ENCODE peak calls at places on chromosomes 11 and 22, in six cellular contexts. X is GM12891, O is esophagus squamous epithelium, H is K562, M is heart left ventricle, Y is uterus. W is an unnamed sample.

GRCh38 chr11:126683766-126684728 is 316.5 kb downstream of the KIRREL3 start:
- DNase-seq in H (no peak), O (no peak), Y (no peak), M (no peak), X (no peak), W (no peak)

GRCh38 chr11:20010106-20010860 is 150.0 kb downstream of the DBX1 start:
- DNase-seq in Y (no peak), O (no peak), M (no peak), X (no peak), H (no peak), W (no peak)

GRCh38 chr22:37636186-37636948 is 3.1 kb upstream of the SH3BP1 start:
- DNase-seq in Y (no peak), O (no peak), H (no peak), X (no peak), M (no peak), W (no peak)

GRCh38 chr22:40076702-40077645 is 82.2 kb downstream of the FAM83F start:
- DNase-seq in Y (no peak), O (no peak), H (peak; percentile 20), M (no peak), X (no peak), W (no peak)

GRCh38 chr11:2137202-2138071 is 1.8 kb downstream of the IGF2 start:
- DNase-seq in O (no peak), H (peak; percentile 80), X (no peak), Y (peak; percentile 72), M (peak; percentile 74), W (no peak)

GRCh38 chr11:127017482-127017881 is 16.9 kb upstream of the KIRREL3 start:
- DNase-seq in M (no peak), H (peak; percentile 18), X (no peak), Y (no peak), O (no peak), W (no peak)

GRCh38 chr11:63945482-63946163 is 6.8 kb downstream of the NAA40 start:
- DNase-seq in X (no peak), O (no peak), H (peak; percentile 61), M (peak; percentile 78), Y (peak; percentile 76), W (peak; percentile 93)

GRCh38 chr11:73454987-73455386 is 78.8 kb downstream of the RELT start:
- DNase-seq in Y (no peak), X (no peak), O (no peak), M (peak; percentile 37), H (no peak), W (no peak)

GRCh38 chr11:108859510-108859909 is 194.6 kb downstream of the DDX10 start:
- DNase-seq in O (no peak), Y (no peak), M (no peak), X (no peak), H (no peak), W (no peak)

GRCh38 chr11:85232559-85232958 is 394.6 kb downstream of the DLG2 start:
- DNase-seq in Y (no peak), O (no peak), X (no peak), H (no peak), M (no peak), W (no peak)

GRCh38 chr11:119750056-119750455 is 21.1 kb upstream of the NECTIN1 start:
- DNase-seq in O (no peak), X (no peak), M (no peak), Y (no peak), H (no peak), W (no peak)

GRCh38 chr11:92226331-92227232 is 2.0 kb downstream of the FAT3 start:
- DNase-seq in X (no peak), H (no peak), O (no peak), M (no peak), Y (no peak), W (no peak)

GRCh38 chr11:2097356-2097997 is 41.7 kb downstream of the IGF2 start:
- DNase-seq in X (peak; percentile 15), Y (peak; percentile 73), O (no peak), H (peak; percentile 37), M (peak; percentile 78), W (no peak)

GRCh38 chr11:69071086-69071800 is 22.5 kb downstream of the TPCN2 start:
- DNase-seq in X (no peak), Y (no peak), H (no peak), O (no peak), M (no peak), W (no peak)

DNA sequence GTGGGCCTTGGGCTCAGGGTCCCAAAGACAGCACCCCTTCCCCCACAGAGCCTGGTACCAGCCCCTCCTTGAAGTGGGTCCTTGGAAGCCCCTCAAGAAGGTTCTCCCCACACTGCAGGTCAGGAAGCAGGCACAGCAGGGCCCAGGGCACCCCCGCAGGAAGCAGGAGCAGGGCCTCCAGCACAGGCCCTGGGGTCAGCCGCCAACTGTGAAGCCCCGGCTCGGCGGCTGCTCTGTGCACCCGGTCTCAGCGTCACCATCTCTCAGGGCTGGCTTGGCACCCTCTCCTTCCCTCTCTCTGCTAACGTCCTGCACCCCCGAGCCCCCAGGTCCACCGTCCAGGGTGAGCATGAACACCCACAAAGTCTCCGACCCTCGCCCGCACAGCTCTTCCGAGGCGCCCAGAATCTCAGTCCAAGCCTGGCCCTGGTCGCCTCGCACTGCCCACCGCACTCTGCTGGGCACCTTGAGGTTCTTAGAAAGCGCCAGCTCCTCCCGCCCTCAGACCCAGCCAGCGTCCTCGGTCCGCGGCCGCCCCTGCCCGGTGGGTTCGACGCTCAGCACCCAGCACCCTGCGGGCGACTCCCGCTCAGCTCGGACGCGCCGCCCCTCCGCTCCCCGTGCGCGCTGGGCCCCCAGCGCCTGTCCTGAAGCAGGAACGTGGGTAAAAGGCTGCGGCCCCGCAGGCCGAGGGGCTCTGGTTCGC is 1.4 kb upstream of the SIGIRR start:
- DNase-seq in M (peak; percentile 19), Y (no peak), H (no peak), O (no peak), X (no peak), W (no peak)
- TF ChIP-seq POLR2A in M (peak; percentile 53), Y (peak; percentile 24), H (no peak), O (no peak), X (no peak), W (no peak)

GRCh38 chr11:10309163-10310093 is 4.6 kb downstream of the ADM start:
- DNase-seq in O (no peak), M (peak; percentile 70), X (no peak), Y (peak; percentile 46), H (peak; percentile 41), W (peak; percentile 96)

GRCh38 chr11:10307022-10307410 is 2.1 kb downstream of the ADM start:
- DNase-seq in O (no peak), Y (no peak), X (no peak), M (no peak), H (no peak), W (no peak)

GRCh38 chr11:10308208-10308954 is 3.5 kb downstream of the ADM start:
- DNase-seq in O (no peak), M (no peak), Y (no peak), H (no peak), X (no peak), W (no peak)

GRCh38 chr11:10305964-10306918 is 1.4 kb downstream of the ADM start:
- DNase-seq in Y (peak; percentile 36), M (peak; percentile 45), O (no peak), X (no peak), H (no peak), W (peak; percentile 90)

DNA sequence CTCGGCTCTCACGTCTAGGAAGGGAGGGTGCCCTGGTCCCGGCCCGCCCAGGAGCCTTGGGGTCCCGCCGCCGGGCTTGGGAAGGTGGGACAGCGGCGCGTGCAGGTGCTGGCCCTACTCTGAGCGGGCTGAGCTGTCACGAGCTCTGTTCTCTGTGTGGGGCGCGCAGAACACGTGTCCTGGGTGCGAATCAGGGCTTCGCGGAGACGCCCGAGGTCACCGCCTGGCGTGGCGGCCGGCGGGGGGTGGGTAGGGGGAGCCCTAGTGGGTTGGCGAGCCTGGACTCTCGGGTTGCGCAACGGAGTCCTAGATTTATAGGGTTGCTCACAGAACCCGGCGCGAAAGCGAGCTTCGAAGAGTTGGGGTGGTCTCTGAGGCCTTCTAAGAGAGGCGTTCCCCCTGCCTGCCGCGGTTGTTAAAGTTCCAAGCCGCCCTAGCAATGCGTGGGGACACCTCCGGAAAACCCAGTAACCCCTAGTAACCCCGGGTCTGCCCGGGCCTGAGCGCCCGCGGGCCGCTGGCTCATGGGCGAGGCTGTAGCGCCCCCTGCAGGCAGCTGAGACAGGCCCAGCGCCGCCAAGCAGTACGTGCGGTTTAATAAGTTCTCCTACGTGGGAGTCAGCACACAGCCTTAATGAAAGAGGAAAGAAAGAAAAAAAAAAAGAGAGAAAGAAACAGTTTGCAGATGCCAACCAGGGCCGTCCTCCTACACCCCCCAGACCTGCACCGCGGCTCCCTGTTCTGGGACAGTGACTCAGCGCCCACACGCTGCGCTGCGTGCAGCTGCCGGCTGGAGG is 2.7 kb downstream of the ADM start:
- DNase-seq in O (peak; percentile 34), M (peak; percentile 90), Y (peak; percentile 86), H (peak; percentile 81), X (peak; percentile 71), W (peak; percentile 97)
- TF ChIP-seq POLR2A in O (peak; percentile 8), M (peak; percentile 17), Y (no peak), H (no peak), X (no peak), W (no peak)

GRCh38 chr22:42648017-42648367 is 1.2 kb downstream of the CYB5R3 start:
- DNase-seq in O (no peak), Y (no peak), M (no peak), X (no peak), H (no peak), W (no peak)

GRCh38 chr22:42645341-42645937 is 3.8 kb downstream of the CYB5R3 start:
- DNase-seq in M (no peak), Y (no peak), H (no peak), X (no peak), O (no peak), W (no peak)

GRCh38 chr22:42645938-42646568 is 3.1 kb downstream of the CYB5R3 start:
- DNase-seq in M (no peak), Y (no peak), H (no peak), O (no peak), X (no peak), W (no peak)

GRCh38 chr22:42648368-42649260 is 578 bp downstream of the CYB5R3 start:
- DNase-seq in H (peak; percentile 88), X (no peak), M (peak; percentile 75), Y (no peak), O (no peak), W (peak; percentile 38)

DNA sequence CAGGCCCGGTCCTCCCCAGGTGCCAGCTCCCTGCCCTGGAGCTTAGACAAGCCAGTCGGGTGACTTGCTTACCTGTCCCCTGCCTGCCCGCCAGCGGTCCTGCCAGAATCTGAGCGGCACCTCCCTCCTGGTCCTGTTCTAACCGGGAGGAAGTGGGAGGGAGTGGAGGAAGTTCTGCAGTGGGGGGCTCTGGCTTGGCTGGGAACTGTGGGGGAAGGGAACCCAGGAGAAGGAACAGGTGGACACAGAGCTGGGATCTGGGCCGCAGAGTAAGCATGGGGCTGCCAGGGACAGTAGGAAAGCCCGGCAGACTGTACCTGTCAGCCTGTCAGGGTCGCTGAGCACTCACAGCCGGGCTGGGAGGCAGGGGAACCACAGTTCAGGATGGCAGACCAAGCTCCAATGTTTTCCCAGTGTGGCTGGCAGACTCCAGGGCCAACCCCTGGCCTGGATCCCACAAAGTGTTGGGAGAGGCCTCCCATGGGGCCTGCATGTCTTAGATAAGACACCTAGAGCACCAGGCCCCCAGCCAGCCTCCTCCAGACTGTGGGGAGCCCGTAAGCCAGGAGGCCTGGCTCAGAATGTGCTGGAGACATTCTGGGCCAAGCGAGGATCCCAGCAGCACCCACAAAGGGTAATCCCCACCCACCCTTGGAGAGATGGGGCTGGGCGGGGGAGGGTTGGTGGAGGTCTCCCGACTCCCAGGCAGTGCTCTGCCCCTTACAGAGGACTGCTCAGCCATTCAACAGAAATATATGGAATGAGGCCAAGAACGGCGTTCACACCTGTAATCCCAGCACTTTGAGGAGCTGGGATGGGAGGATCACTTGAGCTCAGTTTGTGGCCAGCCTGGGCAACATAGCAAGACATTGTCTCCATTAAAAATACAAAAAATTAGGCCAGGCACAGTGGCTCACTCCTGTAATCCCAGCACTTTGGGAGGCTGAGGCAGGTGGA is 2.3 kb downstream of the CYB5R3 start:
- DNase-seq in M (peak; percentile 91), H (peak; percentile 68), X (peak; percentile 21), Y (peak; percentile 55), O (no peak), W (peak; percentile 92)
- TF ChIP-seq POLR2A in M (peak; percentile 23), H (no peak), X (no peak), Y (no peak), O (no peak), W (no peak)

GRCh38 chr11:68038718-68039525 is at the start of gene TCIRG1:
- DNase-seq in M (peak; percentile 92), Y (peak; percentile 89), O (no peak), X (peak; percentile 93), H (peak; percentile 90), W (peak; percentile 97)
- TF ChIP-seq POLR2A in M (peak; percentile 98), Y (peak; percentile 97), O (peak; percentile 74), X (peak; percentile 77), H (peak; percentile 83), W (peak; percentile 5)

W was measured in lower leg skin.